ENCODE peak calls at places on chromosomes 11 and 22, in six cellular contexts. V is spleen; U is CD8-positive, alpha-beta memory T cell; M is dorsolateral prefrontal cortex; R is mesenchymal stem cell; K is heart right ventricle. S is an unnamed sample.

GRCh38 chr22:42685941-42686666 is 34.6 kb downstream of the A4GALT start:
- DNase-seq in K (peak; percentile 81), V (no peak), U (no peak), M (no peak), R (no peak), S (no peak)

GRCh38 chr11:71282581-71283351 is 30.4 kb upstream of the SHANK2 start:
- DNase-seq in K (no peak), V (no peak), R (no peak), U (no peak), M (no peak), S (no peak)

GRCh38 chr11:46414899-46415298 is 23.3 kb upstream of the CHRM4 start:
- DNase-seq in M (no peak), U (no peak), V (no peak), R (no peak), K (no peak), S (no peak)

GRCh38 chr22:19812910-19813309 is 41.8 kb downstream of the GNB1L start:
- DNase-seq in K (no peak), U (no peak), M (peak; percentile 22), R (no peak), V (peak; percentile 27), S (no peak)

GRCh38 chr11:120858740-120859139 is 165.2 kb upstream of the TBCEL start:
- DNase-seq in M (no peak), K (no peak), U (no peak), V (no peak), R (peak; percentile 46), S (no peak)

GRCh38 chr11:133530501-133530835 is 1.8 kb downstream of the OPCML start:
- DNase-seq in M (no peak), R (no peak), V (no peak), U (no peak), K (no peak), S (no peak)

GRCh38 chr11:45391168-45391850 is 105.2 kb upstream of the SYT13 start:
- DNase-seq in R (peak; percentile 35), M (no peak), V (no peak), K (no peak), U (no peak), S (no peak)

GRCh38 chr22:21020802-21021429 is 6.0 kb downstream of the P2RX6 start:
- DNase-seq in K (no peak), U (peak; percentile 35), R (peak; percentile 10), M (no peak), V (no peak), S (no peak)

GRCh38 chr11:47997063-47998053 is 17.0 kb downstream of the PTPRJ start:
- DNase-seq in V (peak; percentile 47), U (no peak), R (no peak), K (no peak), M (no peak), S (no peak)
- H3K27ac ChIP-seq in V (peak overlapping the region; percentile 8), U (no peak overlapping the region), R (peak overlapping the region; percentile 98), K (no peak overlapping the region), M (no peak overlapping the region), S (no peak overlapping the region)

GRCh38 chr11:12826441-12826840 is 152.2 kb downstream of the TEAD1 start:
- DNase-seq in R (no peak), V (no peak), K (no peak), U (no peak), M (no peak), S (no peak)
- H3K27ac ChIP-seq in R (no peak overlapping the region), V (no peak overlapping the region), K (no peak overlapping the region), U (no peak overlapping the region), M (no peak overlapping the region), S (no peak overlapping the region)

GRCh38 chr11:72746821-72747220 is 5.4 kb downstream of the ARAP1 start:
- DNase-seq in U (no peak), K (no peak), M (no peak), R (no peak), V (peak; percentile 69), S (no peak)
- H3K27ac ChIP-seq in U (no peak overlapping the region), K (no peak overlapping the region), M (no peak overlapping the region), R (no peak overlapping the region), V (peak overlapping the region; percentile 28), S (no peak overlapping the region)

GRCh38 chr11:96198466-96198808 is 144.6 kb downstream of the MAML2 start:
- DNase-seq in V (no peak), R (no peak), K (no peak), U (no peak), M (no peak), S (no peak)
- H3K27ac ChIP-seq in V (peak overlapping the region; percentile 10), R (no peak overlapping the region), K (no peak overlapping the region), U (no peak overlapping the region), M (no peak overlapping the region), S (no peak overlapping the region)

GRCh38 chr11:83693279-83693992 is 407.3 kb upstream of the CCDC90B start:
- DNase-seq in R (no peak), K (no peak), V (no peak), U (no peak), M (no peak), S (no peak)
- H3K27ac ChIP-seq in R (no peak overlapping the region), K (no peak overlapping the region), V (no peak overlapping the region), U (no peak overlapping the region), M (no peak overlapping the region), S (peak overlapping the region; percentile 55)

GRCh38 chr11:77806415-77806814 is 14.1 kb downstream of the RSF1 start:
- DNase-seq in U (no peak), M (no peak), K (no peak), V (no peak), R (no peak), S (no peak)

GRCh38 chr11:77799338-77799737 is 21.2 kb downstream of the RSF1 start:
- DNase-seq in R (no peak), K (no peak), V (no peak), U (no peak), M (no peak), S (no peak)

GRCh38 chr11:77800445-77800844 is 20.1 kb downstream of the RSF1 start:
- DNase-seq in V (no peak), K (no peak), M (no peak), U (no peak), R (no peak), S (no peak)

DNA sequence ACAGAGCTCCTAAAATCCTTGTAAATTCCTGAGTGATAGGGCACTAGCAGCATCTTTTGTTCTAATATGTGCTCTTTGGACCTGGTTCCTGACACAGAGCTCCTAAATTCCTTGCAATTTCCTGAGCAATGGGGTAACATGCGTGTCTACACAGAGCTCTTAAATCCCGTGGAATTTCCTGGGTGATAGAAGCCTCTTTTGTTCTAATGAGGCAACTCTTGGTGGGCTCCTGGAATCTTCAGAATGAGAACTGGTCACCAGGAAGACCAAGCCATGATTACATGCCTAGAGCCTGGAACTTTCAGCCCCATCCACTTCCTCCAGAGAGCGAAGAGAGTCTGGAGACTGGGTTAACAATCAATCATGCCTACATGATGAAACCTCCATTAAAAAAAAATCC is 19.0 kb downstream of the RSF1 start:
- DNase-seq in R (no peak), U (no peak), M (no peak), K (no peak), V (no peak), S (no peak)
- H3K27ac ChIP-seq in R (no peak overlapping the region), U (no peak overlapping the region), M (no peak overlapping the region), K (no peak overlapping the region), V (no peak overlapping the region), S (no peak overlapping the region)

GRCh38 chr11:96265972-96266371 is 77.0 kb downstream of the MAML2 start:
- DNase-seq in M (no peak), K (no peak), U (no peak), V (no peak), R (no peak), S (no peak)
- H3K27ac ChIP-seq in M (no peak overlapping the region), K (no peak overlapping the region), U (no peak overlapping the region), V (peak overlapping the region; percentile 80), R (no peak overlapping the region), S (no peak overlapping the region)

GRCh38 chr22:38038426-38038825 is 18.8 kb upstream of the PICK1 start:
- DNase-seq in M (peak; percentile 75), U (no peak), R (no peak), K (no peak), V (no peak), S (no peak)
- H3K27ac ChIP-seq in M (peak overlapping the region; percentile 97), U (no peak overlapping the region), R (no peak overlapping the region), K (peak overlapping the region; percentile 70), V (no peak overlapping the region), S (peak overlapping the region; percentile 99)

DNA sequence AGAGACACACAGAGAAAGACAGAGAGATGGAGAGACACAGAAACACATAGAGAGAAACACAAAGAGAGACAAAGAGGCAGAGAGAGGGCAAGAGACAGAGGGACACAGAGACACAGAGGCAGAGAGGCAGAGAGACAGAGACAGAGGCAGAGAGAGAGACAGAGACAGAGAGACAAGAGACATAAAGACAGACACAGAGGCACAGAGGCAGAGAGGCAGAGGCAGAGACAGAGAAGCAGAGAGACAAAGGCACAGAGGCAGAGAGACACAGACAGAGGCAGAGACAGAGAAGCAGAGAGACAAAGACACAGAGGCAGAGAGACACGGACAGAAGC is 6.3 kb downstream of the TNNI2 start:
- DNase-seq in R (no peak), V (no peak), U (no peak), K (no peak), M (no peak), S (no peak)
- H3K27ac ChIP-seq in R (no peak overlapping the region), V (peak overlapping the region; percentile 92), U (peak overlapping the region; percentile 18), K (peak overlapping the region; percentile 40), M (no peak overlapping the region), S (no peak overlapping the region)

DNA sequence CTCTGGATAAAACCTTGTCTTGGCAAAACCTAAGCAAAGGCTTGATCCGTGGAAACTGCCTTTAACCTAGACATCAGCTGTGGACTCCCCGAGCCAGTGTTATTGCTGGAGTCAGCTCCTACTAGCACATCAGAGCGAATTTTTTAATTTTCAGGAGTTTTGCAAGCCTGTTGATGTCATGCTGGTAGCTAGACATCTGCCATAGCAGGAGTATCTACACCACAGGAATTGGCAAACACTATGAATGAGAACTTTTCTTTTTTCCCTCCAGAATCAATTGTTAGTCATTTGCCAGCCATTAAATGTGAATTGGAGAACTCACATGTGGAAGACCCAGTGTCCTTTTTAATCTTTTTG is 201.2 kb downstream of the NAV2 start:
- DNase-seq in K (no peak), U (no peak), V (no peak), M (no peak), R (no peak), S (no peak)
- H3K27ac ChIP-seq in K (no peak overlapping the region), U (no peak overlapping the region), V (no peak overlapping the region), M (no peak overlapping the region), R (no peak overlapping the region), S (no peak overlapping the region)

S was measured in caudate nucleus.